ENCODE peak calls at places on chromosomes 1 and 21, in eight cellular contexts. U is activated naive CD4-positive, alpha-beta T cell treated with anti-CD3 and anti-CD28 coated beads, Interleukin-2, amount 10 ng/mL, durations not matched to agents 7 days and 5 days; Z is NCI-H774; D is activated CD4-positive, alpha-beta T cell treated with anti-CD3 and anti-CD28 coated beads for 48 hours; I is iris pigment epithelial cell; B is fibroblast of pulmonary artery; O is stimulated activated CD8-positive, alpha-beta memory T cell treated with anti-CD3 and anti-CD28 coated beads, Interleukin-2, amount 100 ng/mL, for 1 hour; A is activated T-cell treated with anti-CD3 and anti-CD28 coated beads for 24 hours. J is an unnamed sample.

GRCh38 chr21:40846566-40847411 is at the start of gene DSCAM:
- DNase-seq in U (no peak), Z (no peak), D (no peak), I (no peak), B (no peak), O (no peak), A (no peak), J (no peak)

GRCh38 chr1:65459397-65459768 is 38.9 kb downstream of the LEPR start:
- DNase-seq in U (no peak), Z (no peak), D (no peak), I (peak; percentile 42), B (peak; percentile 65), O (no peak), A (no peak), J (no peak)

GRCh38 chr1:233424727-233425222 is 97.3 kb downstream of the MAP3K21 start:
- DNase-seq in U (no peak), Z (no peak), D (no peak), I (peak; percentile 15), B (peak; percentile 13), O (no peak), A (no peak), J (no peak)

GRCh38 chr21:44657635-44658183 is at the start of gene KRTAP12-3:
- DNase-seq in U (peak; percentile 68), Z (no peak), D (peak; percentile 17), I (no peak), B (no peak), O (peak; percentile 19), A (no peak), J (peak; percentile 20)

GRCh38 chr1:217322834-217323233 is 308.1 kb downstream of the GPATCH2 start:
- DNase-seq in U (no peak), Z (no peak), D (no peak), I (no peak), B (no peak), O (no peak), A (no peak), J (no peak)

GRCh38 chr21:44074315-44074958 is 32.8 kb upstream of the PWP2 start:
- DNase-seq in U (no peak), Z (no peak), D (no peak), I (no peak), B (no peak), O (no peak), A (no peak), J (no peak)

GRCh38 chr1:63782982-63783381 is 9.2 kb downstream of the ROR1 start:
- DNase-seq in U (no peak), Z (no peak), D (no peak), I (no peak), B (no peak), O (no peak), A (no peak), J (no peak)

GRCh38 chr1:8462298-8462946 is 144.5 kb downstream of the SLC45A1 start:
- DNase-seq in U (no peak), Z (no peak), D (no peak), I (no peak), B (no peak), O (no peak), A (no peak), J (no peak)

GRCh38 chr1:227447531-227447990 is 115.8 kb upstream of the ZNF678 start:
- DNase-seq in U (no peak), Z (no peak), D (no peak), I (no peak), B (peak; percentile 51), O (no peak), A (no peak), J (no peak)